ENCODE peak calls at places on chromosomes 1 and 21, in eight cellular contexts. M, T, L, S, G, D, J and I are unnamed samples.
A peak's percentile ranks its signal among the peaks of the same experiment; 100 is the strongest.

GRCh38 chr1:153995640-153996039 is 5.1 kb downstream of the RPS27 start:
- DNase-seq in D (no peak), S (no peak), J (no peak), L (no peak), M (no peak), G (no peak), T (no peak), I (no peak)

GRCh38 chr1:75787524-75787923 is 1.5 kb downstream of the RABGGTB start:
- DNase-seq in M (no peak), D (no peak), J (no peak), S (no peak), G (no peak), T (no peak), L (no peak), I (no peak)

GRCh38 chr1:193927550-193927949 is 741.1 kb upstream of the B3GALT2 start:
- DNase-seq in S (no peak), M (no peak), D (peak; percentile 46), G (peak; percentile 26), T (no peak), J (no peak), L (no peak), I (no peak)

GRCh38 chr1:9500756-9501754 is 38.2 kb upstream of the SLC25A33 start:
- DNase-seq in G (no peak), T (no peak), L (no peak), J (no peak), S (no peak), D (no peak), M (no peak), I (no peak)

GRCh38 chr1:43545686-43546387 is 15.2 kb downstream of the PTPRF start:
- DNase-seq in T (peak; percentile 99), M (peak; percentile 84), S (peak; percentile 79), L (no peak), J (no peak), G (peak; percentile 44), D (peak; percentile 41), I (no peak)

GRCh38 chr1:118945460-118945859 is 42.7 kb downstream of the TBX15 start:
- DNase-seq in T (no peak), D (no peak), M (no peak), G (no peak), S (no peak), L (no peak), J (no peak), I (no peak)

GRCh38 chr1:30694248-30695175 is 28.9 kb downstream of the MATN1 start:
- DNase-seq in G (no peak), S (no peak), T (no peak), J (no peak), D (no peak), L (no peak), M (no peak), I (no peak)

GRCh38 chr1:14924455-14925325 is 228.9 kb upstream of the TMEM51 start:
- DNase-seq in J (no peak), G (no peak), S (peak; percentile 78), M (peak; percentile 67), T (peak; percentile 68), L (peak; percentile 22), D (no peak), I (no peak)

GRCh38 chr1:162629651-162630050 is 2.6 kb upstream of the DDR2 start:
- DNase-seq in L (no peak), S (no peak), T (no peak), M (no peak), G (no peak), D (no peak), J (no peak), I (no peak)

GRCh38 chr1:201463071-201463552 is 5.9 kb downstream of the PHLDA3 start:
- DNase-seq in M (no peak), T (no peak), L (no peak), D (peak; percentile 43), G (no peak), S (no peak), J (no peak), I (no peak)

GRCh38 chr1:231626535-231626950 is at the start of gene DISC1:
- DNase-seq in S (peak; percentile 80), L (peak; percentile 71), T (peak; percentile 85), D (peak; percentile 85), M (peak; percentile 74), J (peak; percentile 44), G (no peak), I (peak; percentile 88)

GRCh38 chr1:221001167-221001566 is 121.9 kb downstream of the HLX start:
- DNase-seq in J (no peak), T (no peak), D (no peak), L (no peak), G (no peak), S (no peak), M (no peak), I (no peak)

GRCh38 chr21:29749957-29750356 is 189.8 kb downstream of the GRIK1 start:
- DNase-seq in G (no peak), S (no peak), D (no peak), M (no peak), J (no peak), T (no peak), L (no peak), I (no peak)

GRCh38 chr21:31593161-31593560 is 66.3 kb upstream of the SOD1 start:
- DNase-seq in M (no peak), G (no peak), S (no peak), T (no peak), L (no peak), D (no peak), J (no peak), I (no peak)

GRCh38 chr1:151831605-151832004 is at the start of gene RORC:
- DNase-seq in L (no peak), M (peak; percentile 93), J (no peak), S (no peak), G (no peak), D (no peak), T (peak; percentile 92), I (no peak)

GRCh38 chr1:72282271-72282656 is at the start of gene NEGR1:
- DNase-seq in M (peak; percentile 52), J (no peak), D (peak; percentile 59), T (peak; percentile 38), G (no peak), L (peak; percentile 5), S (peak; percentile 55), I (peak; percentile 47)

GRCh38 chr1:11488201-11488770 is 9.3 kb downstream of the DISP3 start:
- DNase-seq in D (no peak), S (no peak), G (no peak), M (no peak), T (no peak), J (no peak), L (no peak), I (peak; percentile 22)

GRCh38 chr1:25795955-25796806 is 3.8 kb upstream of the SELENON start:
- DNase-seq in S (no peak), J (peak; percentile 37), M (peak; percentile 88), D (no peak), T (peak; percentile 82), L (peak; percentile 37), G (no peak), I (no peak)

GRCh38 chr1:109713636-109714035 is 1.6 kb downstream of the GSTM5 start:
- DNase-seq in S (no peak), T (no peak), G (no peak), J (no peak), L (no peak), D (no peak), M (no peak), I (no peak)

GRCh38 chr21:39874759-39875158 is 7.5 kb downstream of the PCP4 start:
- DNase-seq in D (no peak), L (no peak), M (no peak), J (no peak), G (no peak), S (no peak), T (no peak), I (no peak)

GRCh38 chr1:198932351-198932991 is 293.6 kb downstream of the PTPRC start:
- DNase-seq in D (peak; percentile 77), G (peak; percentile 51), S (no peak), T (no peak), L (no peak), M (no peak), J (no peak), I (no peak)